ENCODE peak calls at places on chromosomes 4 and X, in ten cellular contexts. Y is fibroblast of pulmonary artery, H is BE2C, F is GM10248, N is OCI-LY7, L is HFFc6, O is B cell, T is upper lobe of right lung, S is fibroblast of mammary gland, K is fibroblast of lung. G is an unnamed sample.

GRCh38 chr4:76606662-76607265 is 171.7 kb downstream of the SHROOM3 start:
- DNase-seq in Y (no peak), H (peak; percentile 22), F (no peak), N (no peak), L (no peak), O (no peak), T (no peak), S (peak; percentile 36), K (no peak), G (no peak)

GRCh38 chr4:81465668-81466357 is 5.9 kb downstream of the RASGEF1B start:
- DNase-seq in Y (no peak), H (no peak), F (no peak), N (no peak), L (no peak), O (no peak), T (no peak), S (no peak), K (no peak), G (no peak)

GRCh38 chr4:94995684-94996394 is 238.1 kb downstream of the BMPR1B start:
- DNase-seq in Y (peak; percentile 12), H (peak; percentile 35), F (no peak), N (no peak), L (no peak), O (no peak), T (no peak), S (peak; percentile 25), K (peak; percentile 26), G (peak; percentile 19)

GRCh38 chrX:71095971-71096701 is 485 bp downstream of the FOXO4 start:
- DNase-seq in Y (no peak), H (no peak), F (peak; percentile 66), N (no peak), L (no peak), O (no peak), T (no peak), S (peak; percentile 28), K (no peak), G (peak; percentile 48)

GRCh38 chrX:17459596-17459995 is 84.6 kb downstream of the NHS start:
- DNase-seq in Y (peak; percentile 45), H (no peak), F (no peak), N (no peak), L (no peak), O (no peak), T (no peak), S (peak; percentile 87), K (peak; percentile 70), G (peak; percentile 13)

GRCh38 chr4:93649828-93650227 is 178.7 kb upstream of the ATOH1 start:
- DNase-seq in Y (no peak), H (no peak), F (no peak), N (no peak), L (no peak), O (no peak), T (no peak), S (no peak), K (no peak), G (no peak)

GRCh38 chr4:152399246-152399645 is 136.6 kb downstream of the FBXW7 start:
- DNase-seq in Y (no peak), H (no peak), F (peak; percentile 19), N (peak; percentile 24), L (no peak), O (no peak), T (no peak), S (no peak), K (no peak), G (no peak)

GRCh38 chrX:130083656-130084382 is 26.5 kb downstream of the ELF4 start:
- DNase-seq in Y (no peak), H (no peak), F (peak; percentile 51), N (peak; percentile 49), L (no peak), O (peak; percentile 50), T (peak; percentile 65), S (no peak), K (no peak), G (no peak)

GRCh38 chr4:163556169-163556568 is 61.7 kb downstream of the TMA16 start:
- DNase-seq in Y (no peak), H (no peak), F (no peak), N (peak; percentile 70), L (peak; percentile 13), O (no peak), T (no peak), S (peak; percentile 11), K (peak; percentile 37), G (no peak)

GRCh38 chr4:113810906-113811305 is 49.4 kb upstream of the CAMK2D start:
- DNase-seq in Y (peak; percentile 63), H (no peak), F (no peak), N (no peak), L (peak; percentile 30), O (no peak), T (no peak), S (peak; percentile 80), K (peak; percentile 79), G (peak; percentile 47)

GRCh38 chr4:8118035-8118434 is 40.6 kb downstream of the ABLIM2 start:
- DNase-seq in Y (no peak), H (no peak), F (no peak), N (no peak), L (no peak), O (no peak), T (no peak), S (no peak), K (no peak), G (no peak)

GRCh38 chr4:168679397-168680176 is 182.7 kb downstream of the PALLD start:
- DNase-seq in Y (no peak), H (no peak), F (no peak), N (no peak), L (peak; percentile 2), O (no peak), T (no peak), S (no peak), K (no peak), G (peak; percentile 10)

GRCh38 chrX:65932173-65933084 is 107.5 kb downstream of the VSIG4 start:
- DNase-seq in Y (no peak), H (no peak), F (no peak), N (peak; percentile 33), L (no peak), O (no peak), T (no peak), S (no peak), K (no peak), G (no peak)

DNA sequence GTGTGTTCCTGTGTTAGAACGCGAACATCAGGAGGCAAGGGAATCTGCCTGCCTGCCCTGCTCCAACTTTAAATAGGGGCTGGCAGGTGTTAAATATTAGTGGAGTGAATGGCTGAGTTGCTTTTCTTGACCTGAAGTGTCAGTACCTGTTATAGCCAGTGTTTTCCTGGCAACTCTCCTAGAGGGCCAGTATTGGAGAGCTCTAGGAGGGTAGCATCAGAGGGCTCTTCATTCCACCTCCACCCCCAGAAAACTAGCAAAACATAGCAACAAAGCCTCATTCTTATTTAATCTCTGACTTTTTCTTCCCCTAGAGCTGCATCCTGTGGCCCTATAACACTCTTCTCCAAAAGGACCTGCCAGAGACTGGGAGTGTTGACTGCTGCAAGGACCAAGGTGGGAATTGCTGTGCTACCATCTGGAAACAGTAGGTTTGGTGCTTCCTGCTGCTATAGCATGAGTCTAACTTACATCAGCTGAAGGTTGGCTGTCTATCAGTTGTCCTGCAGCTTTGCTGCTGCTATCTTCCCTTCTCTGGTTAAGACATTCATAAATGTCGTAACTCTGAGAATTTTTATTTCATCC is 33.5 kb downstream of the SGMS2 start:
- DNase-seq in Y (no peak), H (no peak), F (no peak), N (no peak), L (no peak), O (no peak), T (no peak), S (no peak), K (no peak), G (no peak)
- TF ChIP-seq CTCF in Y (no peak), H (no peak), F (no peak), N (no peak), L (no peak), O (no peak), T (no peak), S (no peak), K (no peak), G (no peak)

DNA sequence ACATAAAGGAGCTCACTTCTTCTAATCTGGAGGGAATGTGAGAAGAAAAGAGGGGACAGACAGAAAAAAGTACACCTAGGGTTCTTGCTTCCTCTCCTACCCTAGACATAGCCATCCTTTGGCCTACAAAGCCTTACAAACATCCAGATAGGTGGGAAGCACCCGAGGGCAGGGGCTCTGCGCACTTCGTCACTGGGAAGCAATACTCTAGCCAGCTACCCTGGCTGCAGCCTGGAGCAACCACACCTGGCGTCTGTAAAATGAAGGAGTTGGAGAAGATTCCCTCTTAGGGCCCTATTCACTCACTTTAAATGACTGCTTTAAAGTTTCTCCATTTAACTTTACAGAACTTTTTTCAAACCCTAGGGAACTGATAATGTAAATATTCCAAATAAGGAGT is 65.7 kb upstream of the NOCT start:
- DNase-seq in Y (no peak), H (no peak), F (no peak), N (no peak), L (no peak), O (no peak), T (no peak), S (no peak), K (no peak), G (no peak)
- TF ChIP-seq CTCF in Y (no peak), H (no peak), F (no peak), N (no peak), L (no peak), O (no peak), T (no peak), S (no peak), K (no peak), G (no peak)

GRCh38 chr4:55004831-55005230 is 120.6 kb downstream of the KDR start:
- DNase-seq in Y (peak; percentile 53), H (no peak), F (no peak), N (no peak), L (no peak), O (no peak), T (no peak), S (peak; percentile 4), K (no peak), G (no peak)

GRCh38 chr4:55001538-55001937 is 123.9 kb downstream of the KDR start:
- DNase-seq in Y (no peak), H (no peak), F (no peak), N (no peak), L (no peak), O (no peak), T (no peak), S (no peak), K (no peak), G (no peak)

GRCh38 chr4:55002431-55002830 is 123.0 kb downstream of the KDR start:
- DNase-seq in Y (no peak), H (no peak), F (no peak), N (no peak), L (no peak), O (no peak), T (no peak), S (no peak), K (no peak), G (no peak)

DNA sequence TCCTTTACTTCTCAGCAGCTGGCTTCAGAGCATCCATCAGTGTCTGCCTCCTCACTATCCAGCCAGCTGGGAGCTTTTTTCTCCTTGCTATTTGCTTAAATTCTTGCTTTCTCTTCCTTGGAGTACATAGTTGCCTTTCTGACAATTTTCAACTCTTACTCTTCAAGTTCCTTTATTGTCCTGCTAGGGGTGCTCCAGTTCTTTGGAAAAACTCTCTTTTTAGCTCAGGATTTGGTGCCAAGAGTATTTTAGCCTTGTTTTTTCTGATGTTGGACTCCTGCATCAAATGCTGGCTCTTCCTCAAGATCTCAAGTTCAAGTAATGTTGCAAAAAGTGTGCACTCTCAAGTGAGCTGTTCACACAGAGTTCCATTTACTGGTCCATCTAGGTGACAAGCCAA is 126.4 kb downstream of the KDR start:
- DNase-seq in Y (peak; percentile 87), H (no peak), F (no peak), N (no peak), L (no peak), O (no peak), T (no peak), S (peak; percentile 59), K (peak; percentile 64), G (peak; percentile 36)
- TF ChIP-seq CTCF in Y (peak; percentile 72), H (no peak), F (no peak), N (no peak), L (peak; percentile 40), O (no peak), T (peak; percentile 53), S (peak; percentile 43), K (peak; percentile 39), G (peak; percentile 41)

GRCh38 chr4:183838987-183839712 is 66.0 kb upstream of the STOX2 start:
- DNase-seq in Y (peak; percentile 31), H (no peak), F (no peak), N (peak; percentile 3), L (no peak), O (no peak), T (no peak), S (peak; percentile 16), K (peak; percentile 53), G (peak; percentile 2)
- TF ChIP-seq CTCF in Y (no peak), H (peak; percentile 52), F (no peak), N (peak; percentile 45), L (no peak), O (no peak), T (peak; percentile 16), S (peak; percentile 25), K (peak; percentile 34), G (no peak)

G was measured in fibroblast of villous mesenchyme.